ENCODE peak calls at places on chromosomes 11 and 22, in six cellular contexts. O is EH; J is colonic mucosa; A is activated CD8-positive, alpha-beta memory T cell treated with anti-CD3 and anti-CD28 coated beads for 4 hours; M is CD4-positive, alpha-beta memory T cell; K is HTR-8/SVneo. F is an unnamed sample.

GRCh38 chr11:117183724-117184349 is 5.3 kb downstream of the SIDT2 start:
- DNase-seq in J (peak), M (no peak), O (no peak), K (no peak), A (no peak), F (no peak)

GRCh38 chr22:36331912-36332622 is 55.7 kb downstream of the MYH9 start:
- DNase-seq in M (peak), O (peak), A (no peak), J (peak), K (no peak), F (peak)

GRCh38 chr22:42644422-42645340 is 4.3 kb upstream of the ATP5MGL start:
- DNase-seq in M (no peak), K (no peak), A (no peak), O (peak), J (no peak), F (no peak)

GRCh38 chr11:1043563-1044096 is 7.1 kb upstream of the MUC6 start:
- DNase-seq in M (no peak), O (no peak), J (no peak), A (no peak), K (no peak), F (no peak)

GRCh38 chr11:79098096-79098495 is 342.7 kb downstream of the TENM4 start:
- DNase-seq in K (no peak), M (no peak), A (no peak), J (no peak), O (peak), F (no peak)

GRCh38 chr11:102446606-102447005 is 6.0 kb downstream of the TMEM123 start:
- DNase-seq in M (no peak), O (peak), A (no peak), J (no peak), K (peak), F (no peak)

GRCh38 chr11:115193931-115194797 is 310.1 kb downstream of the CADM1 start:
- DNase-seq in O (peak), M (no peak), A (no peak), K (no peak), J (no peak), F (no peak)

GRCh38 chr22:46078241-46079092 is 71.9 kb upstream of the PPARA start:
- DNase-seq in J (no peak), O (peak), K (no peak), A (no peak), M (no peak), F (no peak)

GRCh38 chr11:96049426-96049825 is 125.5 kb upstream of the MTMR2 start:
- DNase-seq in A (no peak), O (peak), K (no peak), M (no peak), J (no peak), F (no peak)

GRCh38 chr11:68574308-68574707 is 110.0 kb upstream of the GAL start:
- DNase-seq in J (no peak), O (peak), K (no peak), M (no peak), A (no peak), F (no peak)

GRCh38 chr11:119262668-119263351 is 54.1 kb downstream of the MCAM start:
- DNase-seq in J (no peak), K (peak), O (peak), M (peak), A (no peak), F (no peak)

GRCh38 chr22:40819741-40820140 is 595 bp upstream of the SLC25A17 start:
- DNase-seq in J (no peak), M (no peak), K (no peak), O (peak), A (no peak), F (no peak)

GRCh38 chr11:16410479-16410878 is 54.1 kb upstream of the SOX6 start:
- DNase-seq in M (no peak), J (no peak), O (peak), A (no peak), K (no peak), F (no peak)

GRCh38 chr22:44659140-44659539 is 42.9 kb upstream of the PRR5 start:
- DNase-seq in M (no peak), A (no peak), K (no peak), J (no peak), O (peak), F (no peak)

GRCh38 chr11:10042699-10043098 is 251.3 kb downstream of the SBF2 start:
- DNase-seq in O (no peak), A (no peak), K (no peak), M (no peak), J (no peak), F (no peak)

GRCh38 chr22:32644252-32645100 is 157.0 kb upstream of the TIMP3 start:
- DNase-seq in M (peak), K (no peak), A (no peak), J (peak), O (peak), F (no peak)

GRCh38 chr11:74464746-74465145 is 2.6 kb downstream of the KCNE3 start:
- DNase-seq in K (no peak), M (no peak), O (no peak), J (no peak), A (no peak), F (no peak)

GRCh38 chr11:128323381-128323780 is 264.0 kb downstream of the ETS1 start:
- DNase-seq in J (no peak), A (no peak), K (no peak), O (peak), M (peak), F (peak)

GRCh38 chr11:122807731-122808485 is 30.4 kb upstream of the CRTAM start:
- DNase-seq in A (no peak), K (no peak), O (no peak), J (no peak), M (no peak), F (no peak)

GRCh38 chr22:21446128-21446826 is 20.9 kb upstream of the TMEM191C start:
- DNase-seq in A (no peak), K (no peak), M (no peak), J (no peak), O (no peak), F (no peak)

GRCh38 chr11:16902979-16903378 is 111.2 kb downstream of the PLEKHA7 start:
- DNase-seq in K (no peak), O (no peak), J (no peak), M (no peak), A (no peak), F (no peak)

GRCh38 chr11:27806122-27806521 is 105.9 kb upstream of the BDNF start:
- DNase-seq in A (no peak), M (no peak), J (no peak), K (no peak), O (no peak), F (no peak)

GRCh38 chr11:121930004-121930965 is 185.7 kb downstream of the BLID start:
- DNase-seq in J (no peak), O (peak), A (no peak), K (no peak), M (no peak), F (peak)

GRCh38 chr22:19705181-19705934 is 8.9 kb upstream of the SEPTIN5 start:
- DNase-seq in M (no peak), A (no peak), K (no peak), J (no peak), O (no peak), F (no peak)

GRCh38 chr11:108945341-108945740 is 280.5 kb downstream of the DDX10 start:
- DNase-seq in K (no peak), M (no peak), J (no peak), A (no peak), O (no peak), F (no peak)

GRCh38 chr11:13277719-13278619 is at the start of gene BMAL1:
- DNase-seq in M (no peak), O (peak), K (peak), A (peak), J (peak), F (peak)

GRCh38 chr11:68832476-68833176 is 9.1 kb downstream of the CPT1A start:
- DNase-seq in M (no peak), O (peak), K (no peak), A (no peak), J (peak), F (no peak)

GRCh38 chr11:86737752-86738151 is 62.6 kb upstream of the PRSS23 start:
- DNase-seq in A (no peak), O (peak), M (no peak), J (no peak), K (no peak), F (no peak)

GRCh38 chr22:26806445-26807170 is 149.2 kb downstream of the MIAT start:
- DNase-seq in M (no peak), K (no peak), J (no peak), O (no peak), A (no peak), F (no peak)

GRCh38 chr11:114219559-114220349 is 76.4 kb upstream of the NNMT start:
- DNase-seq in M (no peak), J (no peak), A (no peak), O (no peak), K (no peak), F (no peak)

GRCh38 chr22:38267086-38267485 is 5.7 kb downstream of the TMEM184B start:
- DNase-seq in O (peak), M (peak), A (no peak), J (no peak), K (no peak), F (no peak)

GRCh38 chr11:125070699-125071254 is 7.7 kb downstream of the SLC37A2 start:
- DNase-seq in O (peak), M (no peak), A (no peak), J (peak), K (peak), F (peak)

GRCh38 chr11:95883381-95883780 is 40.5 kb downstream of the MTMR2 start:
- DNase-seq in J (no peak), M (no peak), A (no peak), O (no peak), K (no peak), F (no peak)

GRCh38 chr11:61691378-61692156 is 11.4 kb downstream of the DAGLA start:
- DNase-seq in J (no peak), A (no peak), K (no peak), O (no peak), M (no peak), F (no peak)

GRCh38 chr11:19552100-19552499 is 160.5 kb upstream of the NAV2 start:
- DNase-seq in J (no peak), M (no peak), A (no peak), O (no peak), K (no peak), F (no peak)

F was measured in naive B cell.